ENCODE peak calls at places on chromosomes 4 and X, in four cellular contexts. One of them, this sample, is unnamed.

GRCh38 chr4:158322119-158322518 is 111.8 kb downstream of the TMEM144 start:
- DNase-seq in fibroblast of lung: no peak
- DNase-seq in body of pancreas: no peak
- DNase-seq in heart right ventricle: no peak
- DNase-seq in this sample: no peak

GRCh38 chr4:74794341-74794801 is at the start of gene BTC:
- DNase-seq in heart right ventricle: peak; percentile 13
- DNase-seq in fibroblast of lung: peak; percentile 6
- DNase-seq in body of pancreas: peak; percentile 89
- DNase-seq in this sample: peak; percentile 14

GRCh38 chrX:31934842-31935241 is 863.0 kb upstream of the FTHL17 start:
- DNase-seq in heart right ventricle: no peak
- DNase-seq in body of pancreas: no peak
- DNase-seq in fibroblast of lung: no peak
- DNase-seq in this sample: no peak

GRCh38 chrX:44431206-44431605 is 87.7 kb upstream of the EFHC2 start:
- DNase-seq in fibroblast of lung: peak; percentile 53
- DNase-seq in body of pancreas: no peak
- DNase-seq in heart right ventricle: no peak
- DNase-seq in this sample: peak; percentile 74

GRCh38 chr4:53813991-53814390 is 222.7 kb upstream of the LNX1 start:
- DNase-seq in heart right ventricle: no peak
- DNase-seq in body of pancreas: no peak
- DNase-seq in fibroblast of lung: no peak
- DNase-seq in this sample: no peak

GRCh38 chr4:41183021-41183553 is 31.3 kb downstream of the APBB2 start:
- DNase-seq in fibroblast of lung: no peak
- DNase-seq in heart right ventricle: no peak
- DNase-seq in body of pancreas: no peak
- DNase-seq in this sample: no peak

GRCh38 chr4:27366424-27366823 is 505.8 kb downstream of the STIM2 start:
- DNase-seq in body of pancreas: no peak
- DNase-seq in fibroblast of lung: peak; percentile 96
- DNase-seq in heart right ventricle: no peak
- DNase-seq in this sample: no peak

GRCh38 chr4:55445921-55446577 is 50.3 kb downstream of the TMEM165 start:
- DNase-seq in fibroblast of lung: peak; percentile 91
- DNase-seq in body of pancreas: no peak
- DNase-seq in heart right ventricle: no peak
- DNase-seq in this sample: peak; percentile 7

GRCh38 chr4:4398430-4398829 is 11.5 kb downstream of the NSG1 start:
- DNase-seq in fibroblast of lung: no peak
- DNase-seq in heart right ventricle: no peak
- DNase-seq in body of pancreas: no peak
- DNase-seq in this sample: no peak

GRCh38 chrX:110280954-110281353 is 36.9 kb downstream of the AMMECR1 start:
- DNase-seq in fibroblast of lung: peak; percentile 65
- DNase-seq in body of pancreas: no peak
- DNase-seq in heart right ventricle: no peak
- DNase-seq in this sample: no peak

GRCh38 chr4:124464836-124465235 is 247.7 kb downstream of the ANKRD50 start:
- DNase-seq in fibroblast of lung: no peak
- DNase-seq in body of pancreas: no peak
- DNase-seq in heart right ventricle: no peak
- DNase-seq in this sample: no peak

GRCh38 chrX:31871989-31872388 is 800.1 kb upstream of the FTHL17 start:
- DNase-seq in heart right ventricle: no peak
- DNase-seq in body of pancreas: no peak
- DNase-seq in fibroblast of lung: peak; percentile 30
- DNase-seq in this sample: no peak

GRCh38 chr4:163988921-163989320 is 494.4 kb downstream of the TMA16 start:
- DNase-seq in fibroblast of lung: no peak
- DNase-seq in body of pancreas: no peak
- DNase-seq in heart right ventricle: no peak
- DNase-seq in this sample: no peak

GRCh38 chr4:8724436-8725070 is 132.0 kb downstream of the CPZ start:
- DNase-seq in body of pancreas: no peak
- DNase-seq in heart right ventricle: no peak
- DNase-seq in fibroblast of lung: no peak
- DNase-seq in this sample: no peak

GRCh38 chr4:10160280-10160856 is 43.8 kb upstream of the WDR1 start:
- DNase-seq in body of pancreas: no peak
- DNase-seq in fibroblast of lung: no peak
- DNase-seq in heart right ventricle: no peak
- DNase-seq in this sample: no peak

GRCh38 chrX:74195120-74195519 is 108.9 kb upstream of the ZCCHC13 start:
- DNase-seq in heart right ventricle: no peak
- DNase-seq in fibroblast of lung: no peak
- DNase-seq in body of pancreas: no peak
- DNase-seq in this sample: no peak

GRCh38 chr4:58807843-58808605 is 1697.8 kb upstream of the IGFBP7 start:
- DNase-seq in fibroblast of lung: no peak
- DNase-seq in body of pancreas: no peak
- DNase-seq in heart right ventricle: no peak
- DNase-seq in this sample: no peak

GRCh38 chr4:38163216-38164006 is 203.2 kb downstream of the PTTG2 start:
- DNase-seq in fibroblast of lung: peak; percentile 86
- DNase-seq in body of pancreas: peak; percentile 23
- DNase-seq in heart right ventricle: no peak
- DNase-seq in this sample: no peak

GRCh38 chr4:146132445-146132844 is 43.1 kb upstream of the LSM6 start:
- DNase-seq in fibroblast of lung: no peak
- DNase-seq in heart right ventricle: no peak
- DNase-seq in body of pancreas: no peak
- DNase-seq in this sample: no peak

GRCh38 chr4:139912423-139912822 is 241.6 kb downstream of the MAML3 start:
- DNase-seq in heart right ventricle: no peak
- DNase-seq in body of pancreas: no peak
- DNase-seq in fibroblast of lung: no peak
- DNase-seq in this sample: no peak

GRCh38 chrX:153598541-153599191 is at the start of gene CCNQ:
- DNase-seq in fibroblast of lung: peak; percentile 37
- DNase-seq in body of pancreas: peak; percentile 37
- DNase-seq in heart right ventricle: peak; percentile 21
- DNase-seq in this sample: peak; percentile 29

GRCh38 chr4:115234405-115235093 is 121.1 kb upstream of the NDST4 start:
- DNase-seq in fibroblast of lung: no peak
- DNase-seq in body of pancreas: no peak
- DNase-seq in heart right ventricle: no peak
- DNase-seq in this sample: no peak

GRCh38 chr4:42083816-42084215 is 68.6 kb downstream of the BEND4 start:
- DNase-seq in heart right ventricle: no peak
- DNase-seq in body of pancreas: no peak
- DNase-seq in fibroblast of lung: peak; percentile 3
- DNase-seq in this sample: no peak

GRCh38 chr4:146299605-146300004 is 85.3 kb downstream of the REELD1 start:
- DNase-seq in fibroblast of lung: no peak
- DNase-seq in heart right ventricle: no peak
- DNase-seq in body of pancreas: no peak
- DNase-seq in this sample: no peak

GRCh38 chr4:34633216-34633615 is 1611.1 kb downstream of the ARAP2 start:
- DNase-seq in heart right ventricle: no peak
- DNase-seq in fibroblast of lung: no peak
- DNase-seq in body of pancreas: no peak
- DNase-seq in this sample: no peak

GRCh38 chr4:81724925-81725329 is 253.2 kb upstream of the RASGEF1B start:
- DNase-seq in fibroblast of lung: no peak
- DNase-seq in heart right ventricle: peak; percentile 15
- DNase-seq in body of pancreas: peak; percentile 23
- DNase-seq in this sample: no peak

GRCh38 chr4:157912212-157912611 is 260.6 kb downstream of the GASK1B start:
- DNase-seq in fibroblast of lung: no peak
- DNase-seq in body of pancreas: no peak
- DNase-seq in heart right ventricle: no peak
- DNase-seq in this sample: no peak

GRCh38 chr4:150261571-150261970 is 183.3 kb downstream of the DCLK2 start:
- DNase-seq in heart right ventricle: no peak
- DNase-seq in fibroblast of lung: peak; percentile 89
- DNase-seq in body of pancreas: no peak
- DNase-seq in this sample: no peak

GRCh38 chrX:68455151-68455510 is 21.8 kb upstream of the OPHN1 start:
- DNase-seq in heart right ventricle: no peak
- DNase-seq in fibroblast of lung: no peak
- DNase-seq in body of pancreas: no peak
- DNase-seq in this sample: no peak

GRCh38 chr4:82457266-82457665 is 26.9 kb downstream of the ENOPH1 start:
- DNase-seq in fibroblast of lung: no peak
- DNase-seq in heart right ventricle: no peak
- DNase-seq in body of pancreas: no peak
- DNase-seq in this sample: no peak

GRCh38 chr4:54277691-54278090 is 48.6 kb downstream of the PDGFRA start:
- DNase-seq in heart right ventricle: no peak
- DNase-seq in body of pancreas: peak; percentile 32
- DNase-seq in fibroblast of lung: peak; percentile 91
- DNase-seq in this sample: peak; percentile 72

GRCh38 chrX:97828454-97828853 is 944.7 kb downstream of the RPA4 start:
- DNase-seq in fibroblast of lung: no peak
- DNase-seq in body of pancreas: no peak
- DNase-seq in heart right ventricle: no peak
- DNase-seq in this sample: no peak

GRCh38 chr4:121721700-121722099 is 24.9 kb upstream of the ANXA5 start:
- DNase-seq in body of pancreas: no peak
- DNase-seq in fibroblast of lung: no peak
- DNase-seq in heart right ventricle: no peak
- DNase-seq in this sample: no peak

GRCh38 chrX:19560611-19561010 is 45.3 kb upstream of the MAP3K15 start:
- DNase-seq in fibroblast of lung: peak; percentile 6
- DNase-seq in heart right ventricle: no peak
- DNase-seq in body of pancreas: no peak
- DNase-seq in this sample: no peak

DNA sequence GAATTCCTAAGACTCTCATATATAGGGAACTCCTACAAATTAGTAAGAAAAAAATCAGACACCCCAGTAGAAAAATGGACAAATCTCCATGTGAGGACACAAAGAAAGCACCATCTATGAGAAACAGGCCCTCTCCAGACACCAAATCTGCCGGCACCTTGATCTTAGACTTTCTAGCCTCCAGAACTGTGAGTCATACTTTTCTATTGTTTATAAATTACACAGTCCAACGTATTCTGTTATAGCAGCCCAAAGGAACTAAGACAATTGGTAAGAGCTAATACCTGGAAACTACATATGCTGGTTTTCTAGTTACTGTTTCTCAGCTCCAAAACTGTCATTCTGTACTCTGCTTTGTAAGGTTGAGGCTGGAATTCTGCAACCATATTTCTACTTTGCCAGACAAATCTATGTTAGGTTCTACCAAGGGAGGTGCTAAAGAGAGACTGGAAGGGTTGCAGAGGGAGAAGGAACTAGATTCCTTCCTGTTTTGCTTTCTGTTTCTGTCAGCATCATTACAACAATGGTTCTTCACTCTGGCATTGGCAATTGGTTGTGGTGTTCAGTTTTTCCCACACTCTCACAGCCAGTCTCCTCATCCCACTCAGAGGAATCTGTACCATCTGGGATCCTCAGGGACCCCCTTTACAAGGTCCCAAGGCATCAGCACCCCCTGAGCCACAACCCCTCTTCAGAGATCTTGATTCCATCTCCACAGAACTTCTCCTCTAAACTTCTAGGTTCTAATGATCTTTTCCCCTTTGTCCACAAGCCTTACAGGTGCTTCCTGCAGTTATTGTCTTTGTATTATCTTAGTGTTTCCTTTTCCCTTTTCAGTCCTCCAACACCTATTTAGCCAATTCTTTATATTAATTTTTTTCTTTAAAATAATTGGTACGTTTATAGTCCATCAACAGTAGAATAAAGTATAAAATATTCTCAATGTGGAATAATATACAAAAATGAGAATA is 35.5 kb upstream of the FAM241A start:
- DNase-seq in body of pancreas: no peak
- DNase-seq in heart right ventricle: no peak
- DNase-seq in fibroblast of lung: peak; percentile 61
- DNase-seq in this sample: no peak
- H3K4me3 ChIP-seq in body of pancreas: no peak overlapping the region
- H3K4me3 ChIP-seq in heart right ventricle: no peak overlapping the region
- H3K4me3 ChIP-seq in fibroblast of lung: no peak overlapping the region
- H3K4me3 ChIP-seq in this sample: no peak overlapping the region

DNA sequence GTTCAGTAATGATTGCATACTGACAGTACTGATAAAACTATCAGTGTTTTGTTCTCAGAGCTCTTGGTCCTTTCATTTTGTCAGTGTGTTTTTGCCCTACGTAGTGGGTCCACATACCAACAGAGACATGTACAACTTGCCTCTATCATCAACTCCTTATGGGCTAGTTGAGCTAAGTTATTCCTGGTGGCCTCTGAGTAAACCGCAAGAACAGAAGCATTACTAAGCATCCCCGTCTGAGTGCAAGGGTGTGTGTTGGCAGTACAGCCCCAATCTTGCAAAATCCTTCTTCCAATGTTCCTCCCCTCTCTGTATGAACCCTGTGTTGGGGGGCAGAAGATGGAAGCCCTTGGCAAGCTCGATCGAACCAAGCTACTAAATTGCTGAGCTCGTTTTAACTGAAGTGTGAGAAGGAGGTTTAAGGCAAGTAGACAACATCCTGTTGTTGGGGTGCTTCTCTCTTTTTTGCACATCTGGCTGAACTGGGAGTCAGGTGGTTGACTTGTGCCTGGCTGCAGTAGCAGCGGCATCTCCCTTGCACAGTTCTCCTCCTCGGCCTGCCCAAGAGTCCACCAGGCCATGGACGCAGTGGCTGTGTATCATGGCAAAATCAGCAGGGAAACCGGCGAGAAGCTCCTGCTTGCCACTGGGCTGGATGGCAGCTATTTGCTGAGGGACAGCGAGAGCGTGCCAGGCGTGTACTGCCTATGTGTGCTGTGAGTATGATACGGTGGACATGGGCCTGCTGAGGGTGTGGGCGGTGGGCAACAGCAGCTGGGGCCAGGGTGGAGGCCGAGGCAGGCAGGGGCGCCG is at the start of gene SH2D1A:
- DNase-seq in fibroblast of lung: no peak
- DNase-seq in body of pancreas: no peak
- DNase-seq in heart right ventricle: no peak
- DNase-seq in this sample: no peak
- H3K36me3 ChIP-seq in fibroblast of lung: no peaks in the 10 kb centered on the region
- H3K36me3 ChIP-seq in body of pancreas: no peaks in the 10 kb centered on the region
- H3K36me3 ChIP-seq in heart right ventricle: no peaks in the 10 kb centered on the region
- H3K36me3 ChIP-seq in this sample: no peaks in the 10 kb centered on the region

GRCh38 chrX:119759333-119759766 is 962 bp downstream of the SOWAHD start:
- DNase-seq in heart right ventricle: no peak
- DNase-seq in fibroblast of lung: no peak
- DNase-seq in body of pancreas: no peak
- DNase-seq in this sample: no peak
- H3K4me3 ChIP-seq in heart right ventricle: peak overlapping the region; percentile 50
- H3K4me3 ChIP-seq in fibroblast of lung: no peak overlapping the region
- H3K4me3 ChIP-seq in body of pancreas: no peak overlapping the region
- H3K4me3 ChIP-seq in this sample: no peak overlapping the region

GRCh38 chr4:155495572-155496293 is 119.0 kb upstream of the MAP9 start:
- DNase-seq in heart right ventricle: no peak
- DNase-seq in fibroblast of lung: peak; percentile 14
- DNase-seq in body of pancreas: no peak
- DNase-seq in this sample: no peak

GRCh38 chr4:155496294-155496626 is 119.5 kb upstream of the MAP9 start:
- DNase-seq in body of pancreas: no peak
- DNase-seq in fibroblast of lung: no peak
- DNase-seq in heart right ventricle: no peak
- DNase-seq in this sample: no peak

GRCh38 chr4:155491336-155492131 is 114.8 kb upstream of the MAP9 start:
- DNase-seq in fibroblast of lung: peak; percentile 22
- DNase-seq in body of pancreas: no peak
- DNase-seq in heart right ventricle: no peak
- DNase-seq in this sample: no peak

GRCh38 chr4:155494037-155494718 is 117.4 kb upstream of the MAP9 start:
- DNase-seq in body of pancreas: no peak
- DNase-seq in heart right ventricle: no peak
- DNase-seq in fibroblast of lung: no peak
- DNase-seq in this sample: no peak

GRCh38 chr4:155497306-155497705 is 120.5 kb upstream of the MAP9 start:
- DNase-seq in heart right ventricle: no peak
- DNase-seq in fibroblast of lung: no peak
- DNase-seq in body of pancreas: no peak
- DNase-seq in this sample: no peak
- H3K36me3 ChIP-seq in heart right ventricle: no peaks in the 10 kb centered on the region
- H3K36me3 ChIP-seq in fibroblast of lung: no peaks in the 10 kb centered on the region
- H3K36me3 ChIP-seq in body of pancreas: no peaks in the 10 kb centered on the region
- H3K36me3 ChIP-seq in this sample: no peaks in the 10 kb centered on the region